ENCODE peak calls at places on chromosomes 2 and 18, in nine cellular contexts. B, K, X, C, W, J, R, H and V are unnamed samples.

GRCh38 chr18:59268722-59269562 is 4.3 kb downstream of the RAX start:
- DNase-seq in B (peak; percentile 59), R (peak; percentile 59), X (peak; percentile 25), W (peak; percentile 37), C (peak; percentile 63), J (no peak), K (peak; percentile 71), H (peak; percentile 57), V (no peak)

GRCh38 chr18:59141294-59142068 is 1.8 kb downstream of the SEC11C start:
- DNase-seq in C (peak; percentile 4), W (no peak), J (no peak), K (no peak), R (peak; percentile 53), H (no peak), X (no peak), B (no peak), V (peak; percentile 90)

GRCh38 chr2:233816771-233817170 is 37.6 kb downstream of the HJURP start:
- DNase-seq in H (peak; percentile 23), K (no peak), C (no peak), W (no peak), X (no peak), R (no peak), J (no peak), B (no peak), V (no peak)

GRCh38 chr2:207110310-207110709 is 55.4 kb downstream of the KLF7 start:
- DNase-seq in X (no peak), C (no peak), H (no peak), K (no peak), B (no peak), W (no peak), J (no peak), R (no peak), V (no peak)

GRCh38 chr2:199659207-199659606 is 191.8 kb downstream of the FTCDNL1 start:
- DNase-seq in W (peak; percentile 19), B (peak; percentile 30), K (peak; percentile 74), X (peak; percentile 28), H (no peak), C (no peak), R (no peak), J (peak; percentile 67), V (no peak)

GRCh38 chr18:48781041-48781989 is 169.4 kb downstream of the SMAD7 start:
- DNase-seq in W (peak; percentile 95), C (no peak), B (peak; percentile 34), R (peak; percentile 53), J (peak; percentile 94), K (peak; percentile 100), H (peak; percentile 78), X (peak; percentile 15), V (no peak)

GRCh38 chr2:219661197-219661954 is 33.9 kb downstream of the SLC4A3 start:
- DNase-seq in B (no peak), J (no peak), R (no peak), K (no peak), H (no peak), C (peak; percentile 39), W (peak; percentile 27), X (peak; percentile 13), V (no peak)

GRCh38 chr2:107334311-107334710 is 448.3 kb upstream of the ST6GAL2 start:
- DNase-seq in C (no peak), R (no peak), K (no peak), B (no peak), H (no peak), W (peak; percentile 11), J (no peak), X (peak; percentile 45), V (no peak)